ENCODE peak calls at places on chromosomes 3 and 15, in four cellular contexts. One of them, this sample, is unnamed.

GRCh38 chr3:158103131-158103955 is 2.9 kb downstream of the SHOX2 start:
- DNase-seq in NCI-H1436: no peak
- DNase-seq in stimulated activated CD4-positive, alpha-beta T cell treated with anti-CD3 and anti-CD28 coated beads, Interleukin-1b, Interleukin-23, amount 100 ng/mL, for 24 hours: no peak
- DNase-seq in cerebellar cortex: no peak
- DNase-seq in this sample: no peak

GRCh38 chr3:55720614-55721013 is 233.5 kb upstream of the WNT5A start:
- DNase-seq in cerebellar cortex: no peak
- DNase-seq in stimulated activated CD4-positive, alpha-beta T cell treated with anti-CD3 and anti-CD28 coated beads, Interleukin-1b, Interleukin-23, amount 100 ng/mL, for 24 hours: no peak
- DNase-seq in NCI-H1436: no peak
- DNase-seq in this sample: no peak

GRCh38 chr3:148585671-148586379 is 111.9 kb upstream of the AGTR1 start:
- DNase-seq in NCI-H1436: no peak
- DNase-seq in stimulated activated CD4-positive, alpha-beta T cell treated with anti-CD3 and anti-CD28 coated beads, Interleukin-1b, Interleukin-23, amount 100 ng/mL, for 24 hours: no peak
- DNase-seq in cerebellar cortex: no peak
- DNase-seq in this sample: no peak

GRCh38 chr3:40192628-40193027 is 116.9 kb upstream of the EIF1B start:
- DNase-seq in stimulated activated CD4-positive, alpha-beta T cell treated with anti-CD3 and anti-CD28 coated beads, Interleukin-1b, Interleukin-23, amount 100 ng/mL, for 24 hours: no peak
- DNase-seq in cerebellar cortex: no peak
- DNase-seq in NCI-H1436: no peak
- DNase-seq in this sample: no peak

GRCh38 chr3:3800685-3801509 is 1.7 kb downstream of the LRRN1 start:
- DNase-seq in cerebellar cortex: peak
- DNase-seq in stimulated activated CD4-positive, alpha-beta T cell treated with anti-CD3 and anti-CD28 coated beads, Interleukin-1b, Interleukin-23, amount 100 ng/mL, for 24 hours: no peak
- DNase-seq in NCI-H1436: no peak
- DNase-seq in this sample: no peak

GRCh38 chr15:78070049-78070698 is 7.3 kb downstream of the TBC1D2B start:
- DNase-seq in NCI-H1436: no peak
- DNase-seq in stimulated activated CD4-positive, alpha-beta T cell treated with anti-CD3 and anti-CD28 coated beads, Interleukin-1b, Interleukin-23, amount 100 ng/mL, for 24 hours: no peak
- DNase-seq in cerebellar cortex: no peak
- DNase-seq in this sample: no peak

GRCh38 chr3:142053835-142054234 is 95.5 kb downstream of the TFDP2 start:
- DNase-seq in stimulated activated CD4-positive, alpha-beta T cell treated with anti-CD3 and anti-CD28 coated beads, Interleukin-1b, Interleukin-23, amount 100 ng/mL, for 24 hours: no peak
- DNase-seq in NCI-H1436: no peak
- DNase-seq in cerebellar cortex: no peak
- DNase-seq in this sample: no peak

GRCh38 chr15:34436126-34436955 is 1.3 kb downstream of the GOLGA8A start:
- DNase-seq in stimulated activated CD4-positive, alpha-beta T cell treated with anti-CD3 and anti-CD28 coated beads, Interleukin-1b, Interleukin-23, amount 100 ng/mL, for 24 hours: no peak
- DNase-seq in cerebellar cortex: no peak
- DNase-seq in NCI-H1436: no peak
- DNase-seq in this sample: no peak

GRCh38 chr3:194006102-194006501 is 129.8 kb upstream of the HES1 start:
- DNase-seq in stimulated activated CD4-positive, alpha-beta T cell treated with anti-CD3 and anti-CD28 coated beads, Interleukin-1b, Interleukin-23, amount 100 ng/mL, for 24 hours: no peak
- DNase-seq in NCI-H1436: peak
- DNase-seq in cerebellar cortex: no peak
- DNase-seq in this sample: no peak

GRCh38 chr3:78285032-78285728 is 1245.3 kb downstream of the ROBO2 start:
- DNase-seq in stimulated activated CD4-positive, alpha-beta T cell treated with anti-CD3 and anti-CD28 coated beads, Interleukin-1b, Interleukin-23, amount 100 ng/mL, for 24 hours: no peak
- DNase-seq in cerebellar cortex: no peak
- DNase-seq in NCI-H1436: no peak
- DNase-seq in this sample: no peak

GRCh38 chr3:161914703-161915102 is 418.1 kb downstream of the OTOL1 start:
- DNase-seq in stimulated activated CD4-positive, alpha-beta T cell treated with anti-CD3 and anti-CD28 coated beads, Interleukin-1b, Interleukin-23, amount 100 ng/mL, for 24 hours: no peak
- DNase-seq in NCI-H1436: no peak
- DNase-seq in cerebellar cortex: peak
- DNase-seq in this sample: no peak

GRCh38 chr3:124395584-124396340 is 334.5 kb upstream of the UMPS start:
- DNase-seq in cerebellar cortex: peak
- DNase-seq in NCI-H1436: peak
- DNase-seq in stimulated activated CD4-positive, alpha-beta T cell treated with anti-CD3 and anti-CD28 coated beads, Interleukin-1b, Interleukin-23, amount 100 ng/mL, for 24 hours: no peak
- DNase-seq in this sample: no peak

GRCh38 chr3:194129581-194130133 is 6.3 kb upstream of the HES1 start:
- DNase-seq in cerebellar cortex: no peak
- DNase-seq in stimulated activated CD4-positive, alpha-beta T cell treated with anti-CD3 and anti-CD28 coated beads, Interleukin-1b, Interleukin-23, amount 100 ng/mL, for 24 hours: no peak
- DNase-seq in NCI-H1436: no peak
- DNase-seq in this sample: no peak

GRCh38 chr3:61730577-61731231 is 169.3 kb downstream of the PTPRG start:
- DNase-seq in stimulated activated CD4-positive, alpha-beta T cell treated with anti-CD3 and anti-CD28 coated beads, Interleukin-1b, Interleukin-23, amount 100 ng/mL, for 24 hours: no peak
- DNase-seq in cerebellar cortex: no peak
- DNase-seq in NCI-H1436: no peak
- DNase-seq in this sample: no peak

GRCh38 chr15:63079938-63080626 is 37.5 kb downstream of the TPM1 start:
- DNase-seq in cerebellar cortex: no peak
- DNase-seq in stimulated activated CD4-positive, alpha-beta T cell treated with anti-CD3 and anti-CD28 coated beads, Interleukin-1b, Interleukin-23, amount 100 ng/mL, for 24 hours: no peak
- DNase-seq in NCI-H1436: no peak
- DNase-seq in this sample: no peak

GRCh38 chr3:148727242-148727641 is 29.5 kb downstream of the AGTR1 start:
- DNase-seq in cerebellar cortex: peak
- DNase-seq in stimulated activated CD4-positive, alpha-beta T cell treated with anti-CD3 and anti-CD28 coated beads, Interleukin-1b, Interleukin-23, amount 100 ng/mL, for 24 hours: no peak
- DNase-seq in NCI-H1436: no peak
- DNase-seq in this sample: no peak

GRCh38 chr3:42802876-42803799 is 1.2 kb downstream of the HIGD1A start:
- DNase-seq in NCI-H1436: no peak
- DNase-seq in cerebellar cortex: peak
- DNase-seq in stimulated activated CD4-positive, alpha-beta T cell treated with anti-CD3 and anti-CD28 coated beads, Interleukin-1b, Interleukin-23, amount 100 ng/mL, for 24 hours: no peak
- DNase-seq in this sample: no peak

GRCh38 chr3:152973575-152973974 is 138.6 kb downstream of the P2RY1 start:
- DNase-seq in cerebellar cortex: no peak
- DNase-seq in stimulated activated CD4-positive, alpha-beta T cell treated with anti-CD3 and anti-CD28 coated beads, Interleukin-1b, Interleukin-23, amount 100 ng/mL, for 24 hours: no peak
- DNase-seq in NCI-H1436: no peak
- DNase-seq in this sample: no peak

This sample was measured in CD4-positive, alpha-beta memory T cell.